ENCODE peak calls at places on chromosomes 3 and 15, in six cellular contexts. H, U, V, D, L and O are unnamed samples.

GRCh38 chr15:67937153-67937761 is 97.4 kb upstream of the RNU6-1 start:
- DNase-seq in H (no peak), D (no peak), V (no peak), U (peak), L (no peak), O (no peak)

GRCh38 chr15:57665187-57665586 is 41.3 kb upstream of the POLR2M start:
- DNase-seq in L (no peak), U (no peak), D (no peak), V (no peak), H (no peak), O (no peak)

GRCh38 chr15:71572452-71573053 is 237.8 kb upstream of the NR2E3 start:
- DNase-seq in U (no peak), D (no peak), L (no peak), V (no peak), H (no peak), O (peak)

GRCh38 chr3:2156244-2156847 is 57.7 kb downstream of the CNTN4 start:
- DNase-seq in D (peak), V (peak), U (peak), L (peak), H (no peak), O (no peak)

GRCh38 chr3:194872669-194872977 is 186.9 kb downstream of the FAM43A start:
- DNase-seq in U (no peak), L (no peak), D (no peak), H (no peak), V (no peak), O (peak)

GRCh38 chr3:156787926-156788663 is 38.1 kb upstream of the LEKR1 start:
- DNase-seq in V (peak), D (no peak), L (no peak), U (peak), H (no peak), O (peak)

GRCh38 chr15:97652041-97652440 is 308.5 kb upstream of the ARRDC4 start:
- DNase-seq in U (no peak), V (no peak), H (no peak), D (no peak), L (no peak), O (no peak)

GRCh38 chr15:77764095-77764494 is 131.4 kb upstream of the LINGO1 start:
- DNase-seq in V (no peak), U (no peak), H (no peak), L (no peak), D (no peak), O (no peak)

GRCh38 chr3:170081079-170081741 is 43.4 kb downstream of the GPR160 start:
- DNase-seq in V (no peak), D (no peak), L (no peak), U (no peak), H (no peak), O (no peak)

GRCh38 chr15:41917767-41918430 is 24.0 kb upstream of the SPTBN5 start:
- DNase-seq in V (peak), D (no peak), H (peak), L (no peak), U (no peak), O (peak)

GRCh38 chr15:97909291-97909891 is 51.1 kb upstream of the ARRDC4 start:
- DNase-seq in U (peak), H (peak), L (peak), D (peak), V (peak), O (peak)

GRCh38 chr15:46956456-46956855 is 760.8 kb upstream of the SEMA6D start:
- DNase-seq in H (no peak), D (no peak), L (peak), U (no peak), V (no peak), O (no peak)

GRCh38 chr15:64938192-64938591 is 26.5 kb downstream of the ANKDD1A start:
- DNase-seq in H (no peak), D (no peak), U (no peak), V (no peak), L (no peak), O (peak)

GRCh38 chr3:126014252-126014651 is 45.3 kb downstream of the ROPN1B start:
- DNase-seq in U (no peak), L (no peak), D (no peak), V (no peak), H (no peak), O (no peak)